ENCODE peak calls at places on chromosomes 4 and X, in ten cellular contexts. K is nucleus accumbens; L is activated CD4-positive, alpha-beta T cell treated with anti-CD3 and anti-CD28 coated beads, Interleukin-2, amount 50 U/mL, for 1 hour; Q is Calu3; O is SW480; W is LoVo; G is posterior vena cava; C is HFFc6; M is cardiac muscle cell; X is cerebellar cortex. B is an unnamed sample.

GRCh38 chr4:152161676-152162330 is 374.1 kb downstream of the FBXW7 start:
- DNase-seq in X (no peak), C (peak), W (no peak), L (no peak), M (no peak), G (no peak), Q (no peak), K (no peak), O (no peak), B (no peak)

GRCh38 chr4:184309241-184310170 is 91.8 kb upstream of the ENPP6 start:
- DNase-seq in Q (no peak), K (peak), O (peak), L (no peak), W (no peak), G (no peak), X (no peak), C (no peak), M (no peak), B (no peak)

GRCh38 chr4:124118061-124118460 is 594.5 kb downstream of the ANKRD50 start:
- DNase-seq in O (no peak), M (no peak), K (no peak), C (no peak), Q (no peak), G (no peak), L (no peak), X (no peak), W (no peak), B (no peak)

GRCh38 chr4:4507403-4507802 is 34.4 kb downstream of the STX18 start:
- DNase-seq in C (no peak), Q (no peak), K (no peak), O (no peak), G (no peak), W (no peak), M (no peak), L (no peak), X (no peak), B (no peak)

GRCh38 chr4:78185117-78185516 is 128.0 kb downstream of the FRAS1 start:
- DNase-seq in K (no peak), M (no peak), C (no peak), Q (no peak), W (no peak), X (no peak), G (no peak), O (no peak), L (no peak), B (no peak)

GRCh38 chrX:1455948-1456280 is 3.2 kb upstream of the ASMTL start:
- DNase-seq in C (no peak), K (no peak), X (no peak), G (no peak), Q (no peak), O (no peak), W (no peak), L (no peak), M (no peak), B (no peak)

GRCh38 chr4:81095411-81095810 is 64.9 kb downstream of the BMP3 start:
- DNase-seq in X (no peak), M (no peak), C (no peak), Q (no peak), W (no peak), K (no peak), G (no peak), L (no peak), O (no peak), B (no peak)

GRCh38 chr4:8035371-8035780 is 95.7 kb upstream of the AFAP1 start:
- DNase-seq in X (no peak), Q (no peak), L (no peak), K (no peak), O (peak), G (no peak), C (peak), W (no peak), M (peak), B (peak)

GRCh38 chr4:58192217-58192616 is 1082.0 kb upstream of the IGFBP7 start:
- DNase-seq in K (no peak), Q (no peak), L (no peak), W (no peak), X (no peak), G (no peak), O (no peak), M (no peak), C (no peak), B (no peak)

GRCh38 chr4:139502312-139502946 is 48.5 kb downstream of the RAB33B start:
- DNase-seq in W (no peak), L (no peak), M (no peak), K (no peak), C (no peak), Q (no peak), O (no peak), G (no peak), X (no peak), B (no peak)

GRCh38 chr4:144556636-144557035 is 89.3 kb upstream of the HHIP start:
- DNase-seq in K (no peak), Q (no peak), M (no peak), X (no peak), W (no peak), L (no peak), G (no peak), O (no peak), C (no peak), B (no peak)

GRCh38 chrX:11967986-11968385 is 170.3 kb upstream of the FRMPD4 start:
- DNase-seq in K (no peak), X (no peak), G (no peak), L (no peak), Q (peak), W (no peak), O (no peak), C (no peak), M (peak), B (no peak)

GRCh38 chrX:34426334-34426733 is 230.8 kb downstream of the TMEM47 start:
- DNase-seq in K (no peak), Q (peak), O (no peak), L (no peak), G (no peak), W (no peak), M (peak), X (no peak), C (peak), B (no peak)

B was measured in AG08396.